ENCODE peak calls at places on chromosomes 2 and 18, in nine cellular contexts. Q is sigmoid colon; W is stimulated activated CD4-positive, alpha-beta T cell treated with anti-CD3 and anti-CD28 coated beads, Interleukin-2, amount 100 ng/mL, for 48 hours; L is aorta; F is stimulated activated CD8-positive, alpha-beta memory T cell treated with anti-CD3 and anti-CD28 coated beads, Interleukin-15, amount 100 ng/mL, for 1 hour; C is hippocampal formation; D is putamen; B is neural progenitor cell; X is midbrain. E is an unnamed sample.

GRCh38 chr2:236717719-236718118 is 148.1 kb downstream of the ACKR3 start:
- DNase-seq in L (no peak), B (no peak), C (no peak), Q (no peak), X (no peak), W (no peak), F (no peak), D (no peak), E (no peak)

GRCh38 chr2:223908304-223909047 is 36.7 kb downstream of the WDFY1 start:
- DNase-seq in X (no peak), L (no peak), F (no peak), D (no peak), W (no peak), Q (no peak), B (no peak), C (no peak), E (no peak)

GRCh38 chr2:119225084-119225864 is 1.6 kb downstream of the STEAP3 start:
- DNase-seq in C (no peak), W (no peak), F (no peak), B (no peak), D (no peak), X (no peak), Q (no peak), L (no peak), E (no peak)

GRCh38 chr18:49322770-49323490 is 137.5 kb downstream of the DYM start:
- DNase-seq in B (no peak), F (no peak), C (no peak), Q (no peak), L (no peak), D (no peak), X (no peak), W (no peak), E (no peak)

GRCh38 chr2:30266051-30266621 is 34.8 kb downstream of the LBH start:
- DNase-seq in B (no peak), X (no peak), Q (no peak), C (no peak), F (peak), D (no peak), L (peak), W (no peak), E (no peak)

GRCh38 chr2:85455552-85456090 is 37.1 kb downstream of the SH2D6 start:
- DNase-seq in W (no peak), L (no peak), C (no peak), F (no peak), Q (no peak), X (no peak), B (no peak), D (no peak), E (no peak)

GRCh38 chr2:58194451-58194850 is 46.7 kb downstream of the FANCL start:
- DNase-seq in B (no peak), C (no peak), W (no peak), Q (no peak), X (no peak), L (no peak), D (no peak), F (no peak), E (no peak)

GRCh38 chr18:49301608-49302007 is 158.8 kb downstream of the DYM start:
- DNase-seq in X (no peak), Q (no peak), L (no peak), W (no peak), C (no peak), D (no peak), F (no peak), B (no peak), E (no peak)

GRCh38 chr18:61992285-61992684 is 99.5 kb upstream of the RNF152 start:
- DNase-seq in B (no peak), L (no peak), Q (no peak), C (no peak), F (no peak), D (no peak), W (no peak), X (no peak), E (no peak)

GRCh38 chr2:185144159-185144919 is 546.0 kb downstream of the ZNF804A start:
- DNase-seq in D (no peak), B (no peak), L (no peak), Q (no peak), W (no peak), C (no peak), F (no peak), X (no peak), E (no peak)

GRCh38 chr2:85561280-85562212 is at the start of gene GGCX:
- DNase-seq in W (peak), F (peak), Q (peak), D (peak), B (peak), L (peak), C (peak), X (peak), E (peak)

GRCh38 chr2:65436825-65437221 is 4.4 kb upstream of the SPRED2 start:
- DNase-seq in L (no peak), X (no peak), Q (no peak), B (peak), F (no peak), D (no peak), W (peak), C (no peak), E (no peak)

GRCh38 chr2:83844490-83844889 is 614.6 kb downstream of the SUCLG1 start:
- DNase-seq in X (no peak), C (no peak), F (no peak), B (no peak), Q (no peak), L (no peak), D (no peak), W (no peak), E (no peak)

GRCh38 chr2:241312082-241312481 is 3.4 kb downstream of the HDLBP start:
- DNase-seq in Q (no peak), X (no peak), F (no peak), D (no peak), B (no peak), C (no peak), W (no peak), L (no peak), E (no peak)

E was measured in C1 segment of cervical spinal cord.